ENCODE peak calls at places on chromosomes 5 and 9, in seven cellular contexts. T, G, Y, Z, O, V and P are unnamed samples.

GRCh38 chr9:116466289-116467012 is 220.7 kb upstream of the TRIM32 start:
- DNase-seq in T (no peak), G (no peak), Y (no peak), Z (no peak), O (no peak), V (no peak), P (no peak)

GRCh38 chr5:54990751-54991349 is 5.5 kb upstream of the ESM1 start:
- DNase-seq in T (no peak), G (peak; percentile 71), Y (no peak), Z (no peak), O (no peak), V (no peak), P (no peak)

GRCh38 chr5:164345173-164345572 is 839.8 kb downstream of the MAT2B start:
- DNase-seq in T (no peak), G (peak; percentile 12), Y (no peak), Z (peak; percentile 70), O (no peak), V (peak; percentile 48), P (no peak)

GRCh38 chr5:116137544-116138378 is 52.9 kb downstream of the COMMD10 start:
- DNase-seq in T (no peak), G (peak; percentile 71), Y (no peak), Z (no peak), O (peak; percentile 15), V (no peak), P (no peak)

GRCh38 chr5:135396459-135397055 is 2.5 kb downstream of the MACROH2A1 start:
- DNase-seq in T (no peak), G (no peak), Y (no peak), Z (no peak), O (no peak), V (no peak), P (no peak)

GRCh38 chr5:52743012-52743411 is 44.7 kb upstream of the ITGA1 start:
- DNase-seq in T (peak; percentile 23), G (peak; percentile 77), Y (no peak), Z (no peak), O (no peak), V (no peak), P (no peak)

GRCh38 chr5:15500326-15500958 is 462 bp downstream of the FBXL7 start:
- DNase-seq in T (no peak), G (peak; percentile 56), Y (peak; percentile 41), Z (peak; percentile 65), O (peak; percentile 3), V (peak; percentile 34), P (peak; percentile 83)

GRCh38 chr5:149855371-149855770 is 89.2 kb downstream of the PDE6A start:
- DNase-seq in T (no peak), G (no peak), Y (no peak), Z (no peak), O (no peak), V (no peak), P (no peak)

GRCh38 chr5:92337772-92338234 is 954.7 kb upstream of the ARRDC3 start:
- DNase-seq in T (no peak), G (no peak), Y (no peak), Z (no peak), O (no peak), V (no peak), P (no peak)

GRCh38 chr5:144265643-144266042 is 95.0 kb downstream of the KCTD16 start:
- DNase-seq in T (no peak), G (no peak), Y (no peak), Z (no peak), O (no peak), V (no peak), P (no peak)

GRCh38 chr9:126301985-126302603 is 24.5 kb upstream of the MVB12B start:
- DNase-seq in T (peak; percentile 59), G (peak; percentile 68), Y (peak; percentile 23), Z (peak; percentile 48), O (peak; percentile 75), V (no peak), P (no peak)

GRCh38 chr5:159805021-159805420 is 111.3 kb upstream of the ADRA1B start:
- DNase-seq in T (no peak), G (no peak), Y (no peak), Z (peak; percentile 25), O (no peak), V (no peak), P (no peak)

GRCh38 chr5:58466939-58467338 is 7.1 kb upstream of the PLK2 start:
- DNase-seq in T (no peak), G (peak; percentile 9), Y (no peak), Z (no peak), O (peak; percentile 25), V (no peak), P (no peak)

GRCh38 chr9:15755660-15756059 is 202.8 kb downstream of the CCDC171 start:
- DNase-seq in T (no peak), G (no peak), Y (no peak), Z (no peak), O (no peak), V (no peak), P (no peak)

GRCh38 chr5:56060276-56061110 is 65.7 kb upstream of the IL6ST start:
- DNase-seq in T (peak; percentile 25), G (no peak), Y (no peak), Z (no peak), O (no peak), V (no peak), P (no peak)

GRCh38 chr5:10372726-10373709 is 19.5 kb downstream of the MARCHF6 start:
- DNase-seq in T (no peak), G (no peak), Y (no peak), Z (no peak), O (no peak), V (no peak), P (no peak)

GRCh38 chr9:82124090-82124489 is 135.5 kb downstream of the SPATA31D1 start:
- DNase-seq in T (no peak), G (no peak), Y (no peak), Z (no peak), O (no peak), V (no peak), P (no peak)

GRCh38 chr5:159992566-159992965 is 16.4 kb upstream of the TTC1 start:
- DNase-seq in T (no peak), G (no peak), Y (no peak), Z (no peak), O (no peak), V (no peak), P (no peak)

GRCh38 chr5:137575847-137576246 is 76.7 kb upstream of the SPOCK1 start:
- DNase-seq in T (no peak), G (peak; percentile 57), Y (no peak), Z (no peak), O (no peak), V (no peak), P (no peak)

GRCh38 chr5:9288234-9288633 is 257.6 kb downstream of the SEMA5A start:
- DNase-seq in T (no peak), G (no peak), Y (peak; percentile 25), Z (peak; percentile 43), O (no peak), V (no peak), P (no peak)

GRCh38 chr9:36679710-36680109 is 107.0 kb downstream of the MELK start:
- DNase-seq in T (no peak), G (no peak), Y (no peak), Z (no peak), O (no peak), V (no peak), P (no peak)

GRCh38 chr5:56492812-56493211 is 259.7 kb upstream of the ANKRD55 start:
- DNase-seq in T (no peak), G (no peak), Y (no peak), Z (no peak), O (no peak), V (no peak), P (no peak)

GRCh38 chr5:16934123-16934522 is 2.0 kb downstream of the MYO10 start:
- DNase-seq in T (no peak), G (peak; percentile 86), Y (no peak), Z (peak; percentile 42), O (peak; percentile 84), V (peak; percentile 55), P (peak; percentile 73)

GRCh38 chr5:167743685-167744084 is 547.8 kb upstream of the WWC1 start:
- DNase-seq in T (no peak), G (no peak), Y (no peak), Z (no peak), O (no peak), V (no peak), P (no peak)

GRCh38 chr5:139764250-139764791 is 31.3 kb upstream of the PSD2 start:
- DNase-seq in T (peak; percentile 30), G (no peak), Y (no peak), Z (no peak), O (no peak), V (no peak), P (no peak)

GRCh38 chr5:172410160-172410559 is 44.2 kb downstream of the SH3PXD2B start:
- DNase-seq in T (no peak), G (no peak), Y (no peak), Z (no peak), O (no peak), V (no peak), P (no peak)

GRCh38 chr5:139391570-139392323 is 2.0 kb upstream of the MZB1 start:
- DNase-seq in T (no peak), G (no peak), Y (no peak), Z (no peak), O (peak; percentile 75), V (no peak), P (peak; percentile 80)

GRCh38 chr9:38370231-38370630 is 22.3 kb upstream of the ALDH1B1 start:
- DNase-seq in T (no peak), G (no peak), Y (no peak), Z (no peak), O (no peak), V (no peak), P (peak; percentile 52)

GRCh38 chr5:107542831-107543231 is 127.9 kb downstream of the EFNA5 start:
- DNase-seq in T (no peak), G (peak; percentile 76), Y (peak; percentile 71), Z (peak; percentile 74), O (peak; percentile 74), V (peak; percentile 86), P (peak; percentile 91)

GRCh38 chr5:138967806-138968448 is 92.8 kb upstream of the LRRTM2 start:
- DNase-seq in T (no peak), G (no peak), Y (no peak), Z (no peak), O (no peak), V (no peak), P (no peak)

GRCh38 chr9:97109194-97109811 is 70.4 kb upstream of the CTSV start:
- DNase-seq in T (no peak), G (peak; percentile 67), Y (no peak), Z (no peak), O (peak; percentile 9), V (peak; percentile 38), P (no peak)
- H3K4me3 ChIP-seq in T (no peak overlapping the region), G (no peak overlapping the region), Y (no peak overlapping the region), Z (no peak overlapping the region), O (no peak overlapping the region), V (no peak overlapping the region), P (no peak overlapping the region)

GRCh38 chr9:100082786-100083185 is 16.0 kb downstream of the ERP44 start:
- DNase-seq in T (no peak), G (no peak), Y (no peak), Z (no peak), O (no peak), V (no peak), P (no peak)
- H3K4me1 ChIP-seq in T (peaks cover 26% of the 10 kb centered on the region), G (peaks cover 15% of the 10 kb centered on the region), Y (peaks cover 17% of the 10 kb centered on the region), Z (peaks cover 62% of the 10 kb centered on the region), O (peaks cover 7% of the 10 kb centered on the region), V (no peaks in the 10 kb centered on the region), P (peaks cover 22% of the 10 kb centered on the region)

GRCh38 chr5:173941758-173942401 is 47.1 kb upstream of the C5orf47 start:
- DNase-seq in T (no peak), G (peak; percentile 65), Y (no peak), Z (no peak), O (no peak), V (no peak), P (no peak)
- H3K27ac ChIP-seq in T (no peak overlapping the region), G (no peak overlapping the region), Y (no peak overlapping the region), Z (peak overlapping the region; percentile 34), O (peak overlapping the region; percentile 84), V (no peak overlapping the region), P (peak overlapping the region; percentile 5)

GRCh38 chr9:84668204-84669007 is 1.1 kb upstream of the NTRK2 start:
- DNase-seq in T (no peak), G (peak; percentile 52), Y (peak; percentile 69), Z (peak; percentile 65), O (peak; percentile 67), V (peak; percentile 48), P (peak; percentile 68)
- H3K4me3 ChIP-seq in T (no peak overlapping the region), G (peak overlapping the region; percentile 40), Y (peak overlapping the region; percentile 43), Z (peak overlapping the region; percentile 69), O (peak overlapping the region; percentile 45), V (peak overlapping the region; percentile 37), P (peak overlapping the region; percentile 72)